ENCODE peak calls at places on chromosomes 1 and 21, in ten cellular contexts. One of them, this sample, is unnamed.

GRCh38 chr21:26966360-26966977 is 419 bp downstream of the ADAMTS5 start:
- DNase-seq in IMR-90: peak; percentile 37
- DNase-seq in testis: peak; percentile 46
- DNase-seq in Peyer's patch: no peak
- DNase-seq in right lobe of liver: no peak
- DNase-seq in GM12891: peak; percentile 1
- DNase-seq in endothelial cell of umbilical vein: no peak
- DNase-seq in heart left ventricle: peak; percentile 39
- DNase-seq in H1: no peak
- DNase-seq in A549: no peak
- DNase-seq in this sample: no peak

GRCh38 chr21:22904385-22904784 is 1906.2 kb downstream of the NCAM2 start:
- DNase-seq in Peyer's patch: no peak
- DNase-seq in heart left ventricle: no peak
- DNase-seq in endothelial cell of umbilical vein: no peak
- DNase-seq in right lobe of liver: no peak
- DNase-seq in testis: no peak
- DNase-seq in A549: no peak
- DNase-seq in GM12891: no peak
- DNase-seq in IMR-90: no peak
- DNase-seq in H1: no peak
- DNase-seq in this sample: no peak

GRCh38 chr1:10671551-10672375 is 124.7 kb downstream of the CASZ1 start:
- DNase-seq in testis: no peak
- DNase-seq in IMR-90: no peak
- DNase-seq in A549: no peak
- DNase-seq in GM12891: no peak
- DNase-seq in heart left ventricle: no peak
- DNase-seq in H1: no peak
- DNase-seq in right lobe of liver: no peak
- DNase-seq in endothelial cell of umbilical vein: no peak
- DNase-seq in Peyer's patch: no peak
- DNase-seq in this sample: no peak

GRCh38 chr1:93519196-93519825 is 71.4 kb downstream of the FNBP1L start:
- DNase-seq in IMR-90: peak; percentile 64
- DNase-seq in Peyer's patch: no peak
- DNase-seq in A549: no peak
- DNase-seq in H1: no peak
- DNase-seq in testis: no peak
- DNase-seq in right lobe of liver: no peak
- DNase-seq in heart left ventricle: no peak
- DNase-seq in endothelial cell of umbilical vein: no peak
- DNase-seq in GM12891: no peak
- DNase-seq in this sample: no peak

GRCh38 chr1:203176744-203177460 is 1.3 kb upstream of the MYBPH start:
- DNase-seq in IMR-90: no peak
- DNase-seq in heart left ventricle: no peak
- DNase-seq in Peyer's patch: peak; percentile 9
- DNase-seq in A549: no peak
- DNase-seq in endothelial cell of umbilical vein: no peak
- DNase-seq in right lobe of liver: no peak
- DNase-seq in H1: no peak
- DNase-seq in GM12891: no peak
- DNase-seq in testis: no peak
- DNase-seq in this sample: no peak

GRCh38 chr1:1185101-1185765 is 11.6 kb downstream of the TTLL10 start:
- DNase-seq in testis: no peak
- DNase-seq in GM12891: no peak
- DNase-seq in Peyer's patch: no peak
- DNase-seq in A549: no peak
- DNase-seq in IMR-90: no peak
- DNase-seq in H1: no peak
- DNase-seq in right lobe of liver: no peak
- DNase-seq in endothelial cell of umbilical vein: no peak
- DNase-seq in heart left ventricle: peak; percentile 22
- DNase-seq in this sample: no peak

GRCh38 chr1:151829352-151830046 is 2.1 kb downstream of the RORC start:
- DNase-seq in A549: no peak
- DNase-seq in GM12891: no peak
- DNase-seq in Peyer's patch: no peak
- DNase-seq in right lobe of liver: no peak
- DNase-seq in endothelial cell of umbilical vein: no peak
- DNase-seq in heart left ventricle: no peak
- DNase-seq in H1: no peak
- DNase-seq in IMR-90: no peak
- DNase-seq in testis: no peak
- DNase-seq in this sample: no peak

GRCh38 chr1:6134206-6134605 is 45.9 kb downstream of the CHD5 start:
- DNase-seq in endothelial cell of umbilical vein: no peak
- DNase-seq in H1: no peak
- DNase-seq in GM12891: no peak
- DNase-seq in A549: no peak
- DNase-seq in testis: no peak
- DNase-seq in Peyer's patch: peak; percentile 12
- DNase-seq in heart left ventricle: no peak
- DNase-seq in IMR-90: no peak
- DNase-seq in right lobe of liver: no peak
- DNase-seq in this sample: no peak

GRCh38 chr1:60265560-60266535 is 192.3 kb upstream of the C1orf87 start:
- DNase-seq in Peyer's patch: no peak
- DNase-seq in endothelial cell of umbilical vein: no peak
- DNase-seq in A549: no peak
- DNase-seq in heart left ventricle: no peak
- DNase-seq in GM12891: no peak
- DNase-seq in IMR-90: peak; percentile 0
- DNase-seq in right lobe of liver: no peak
- DNase-seq in H1: no peak
- DNase-seq in testis: no peak
- DNase-seq in this sample: no peak

GRCh38 chr1:171664976-171665375 is 12.5 kb upstream of the MYOC start:
- DNase-seq in endothelial cell of umbilical vein: no peak
- DNase-seq in right lobe of liver: no peak
- DNase-seq in testis: no peak
- DNase-seq in GM12891: no peak
- DNase-seq in heart left ventricle: no peak
- DNase-seq in A549: no peak
- DNase-seq in IMR-90: no peak
- DNase-seq in Peyer's patch: no peak
- DNase-seq in H1: no peak
- DNase-seq in this sample: no peak

GRCh38 chr1:7382971-7383370 is 388.1 kb upstream of the VAMP3 start:
- DNase-seq in right lobe of liver: no peak
- DNase-seq in heart left ventricle: no peak
- DNase-seq in A549: no peak
- DNase-seq in GM12891: no peak
- DNase-seq in H1: no peak
- DNase-seq in IMR-90: no peak
- DNase-seq in testis: peak; percentile 2
- DNase-seq in endothelial cell of umbilical vein: no peak
- DNase-seq in Peyer's patch: no peak
- DNase-seq in this sample: no peak

GRCh38 chr1:7384121-7384520 is 387.0 kb upstream of the VAMP3 start:
- DNase-seq in testis: peak; percentile 5
- DNase-seq in heart left ventricle: no peak
- DNase-seq in endothelial cell of umbilical vein: no peak
- DNase-seq in GM12891: no peak
- DNase-seq in H1: no peak
- DNase-seq in right lobe of liver: no peak
- DNase-seq in Peyer's patch: no peak
- DNase-seq in A549: no peak
- DNase-seq in IMR-90: no peak
- DNase-seq in this sample: no peak

GRCh38 chr1:7385471-7386225 is 385.4 kb upstream of the VAMP3 start:
- DNase-seq in A549: no peak
- DNase-seq in GM12891: no peak
- DNase-seq in IMR-90: no peak
- DNase-seq in testis: peak; percentile 7
- DNase-seq in right lobe of liver: peak; percentile 18
- DNase-seq in endothelial cell of umbilical vein: no peak
- DNase-seq in H1: no peak
- DNase-seq in Peyer's patch: no peak
- DNase-seq in heart left ventricle: no peak
- DNase-seq in this sample: no peak

GRCh38 chr1:7383671-7384070 is 387.4 kb upstream of the VAMP3 start:
- DNase-seq in H1: no peak
- DNase-seq in GM12891: no peak
- DNase-seq in testis: peak; percentile 7
- DNase-seq in endothelial cell of umbilical vein: no peak
- DNase-seq in A549: no peak
- DNase-seq in right lobe of liver: no peak
- DNase-seq in IMR-90: no peak
- DNase-seq in heart left ventricle: no peak
- DNase-seq in Peyer's patch: no peak
- DNase-seq in this sample: no peak

DNA sequence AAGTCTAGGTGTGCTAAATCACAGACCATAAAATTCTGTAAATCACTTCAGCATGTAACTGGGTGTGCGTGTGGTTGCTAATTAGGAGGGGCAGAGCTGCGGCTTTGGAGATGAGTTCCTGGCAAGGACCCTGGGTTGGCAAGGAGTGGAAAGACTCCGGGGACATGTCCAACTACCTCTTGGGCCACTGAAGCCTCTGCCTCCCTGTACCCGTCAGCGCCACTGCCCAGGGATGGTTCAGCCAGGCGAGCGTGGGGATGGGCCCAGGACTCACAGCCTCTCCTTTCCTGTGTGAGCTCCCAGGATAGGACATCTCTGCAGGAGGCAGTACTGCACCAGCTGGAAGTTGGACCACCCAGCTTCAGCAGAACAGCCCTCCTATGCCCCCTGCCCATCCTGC is 386.4 kb upstream of the VAMP3 start:
- DNase-seq in endothelial cell of umbilical vein: no peak
- DNase-seq in heart left ventricle: no peak
- DNase-seq in IMR-90: no peak
- DNase-seq in testis: no peak
- DNase-seq in GM12891: no peak
- DNase-seq in right lobe of liver: peak; percentile 12
- DNase-seq in A549: no peak
- DNase-seq in H1: no peak
- DNase-seq in Peyer's patch: no peak
- DNase-seq in this sample: no peak
- TF ChIP-seq POLR2A in endothelial cell of umbilical vein: no peak
- TF ChIP-seq POLR2A in heart left ventricle: no peak
- TF ChIP-seq POLR2A in IMR-90: no peak
- TF ChIP-seq POLR2A in testis: no peak
- TF ChIP-seq POLR2A in GM12891: no peak
- TF ChIP-seq POLR2A in right lobe of liver: no peak
- TF ChIP-seq POLR2A in A549: no peak
- TF ChIP-seq POLR2A in H1: no peak
- TF ChIP-seq POLR2A in Peyer's patch: no peak
- TF ChIP-seq POLR2A in this sample: no peak

DNA sequence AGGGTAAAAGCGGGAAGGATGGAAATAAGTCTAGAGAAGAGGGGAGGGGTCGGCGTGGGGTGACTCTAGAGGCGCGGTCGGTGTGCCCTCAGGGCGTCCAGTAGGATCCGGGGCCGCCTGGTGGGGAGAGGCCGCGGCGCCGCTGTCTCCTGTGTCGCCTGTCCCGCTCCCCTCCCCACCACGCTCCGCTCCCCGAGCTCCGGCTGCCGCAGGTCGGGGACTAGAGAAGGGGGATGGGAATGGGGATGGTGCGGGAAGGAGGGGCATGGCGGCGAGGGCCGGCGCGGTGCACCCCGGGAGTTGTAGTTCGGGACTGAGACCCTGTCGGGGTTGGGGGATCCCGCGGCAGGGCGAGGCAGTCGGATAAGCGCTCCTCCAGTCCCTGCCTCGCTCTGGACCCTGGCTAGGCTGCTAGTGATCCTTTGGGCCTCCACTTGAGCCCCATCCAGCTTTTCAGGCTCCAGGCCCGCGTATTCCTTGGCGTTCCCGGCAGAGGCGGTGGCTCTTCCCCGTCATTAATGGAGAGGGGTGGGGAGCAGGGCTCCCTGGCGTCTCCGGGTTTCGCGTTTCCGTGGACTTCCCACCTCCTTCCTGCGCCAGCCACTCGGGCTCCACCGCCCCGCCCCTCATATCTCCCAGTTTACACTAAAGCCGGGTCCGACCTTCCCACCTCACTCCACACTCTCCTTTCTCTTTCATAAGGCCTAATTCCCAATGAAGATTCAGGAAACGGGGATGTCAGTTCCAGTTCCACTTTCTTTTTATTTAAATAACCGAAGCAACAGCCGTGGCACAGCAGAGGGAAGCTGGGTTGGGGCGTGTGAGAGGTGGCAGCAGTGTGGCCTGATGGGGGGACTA is at the start of gene ENTREP3:
- DNase-seq in Peyer's patch: peak; percentile 91
- DNase-seq in right lobe of liver: peak; percentile 91
- DNase-seq in H1: peak; percentile 61
- DNase-seq in GM12891: peak; percentile 94
- DNase-seq in heart left ventricle: peak; percentile 92
- DNase-seq in A549: peak; percentile 91
- DNase-seq in IMR-90: peak; percentile 78
- DNase-seq in testis: peak; percentile 93
- DNase-seq in endothelial cell of umbilical vein: peak; percentile 90
- DNase-seq in this sample: peak; percentile 78
- TF ChIP-seq POLR2A in Peyer's patch: peak; percentile 57
- TF ChIP-seq POLR2A in right lobe of liver: no peak
- TF ChIP-seq POLR2A in H1: no peak
- TF ChIP-seq POLR2A in GM12891: peak; percentile 39
- TF ChIP-seq POLR2A in heart left ventricle: no peak
- TF ChIP-seq POLR2A in A549: peak; percentile 63
- TF ChIP-seq POLR2A in IMR-90: peak; percentile 33
- TF ChIP-seq POLR2A in testis: no peak
- TF ChIP-seq POLR2A in endothelial cell of umbilical vein: peak; percentile 86
- TF ChIP-seq POLR2A in this sample: peak; percentile 40

GRCh38 chr1:41483960-41484844 is at the start of gene EDN2:
- DNase-seq in IMR-90: no peak
- DNase-seq in H1: no peak
- DNase-seq in GM12891: no peak
- DNase-seq in Peyer's patch: peak; percentile 92
- DNase-seq in endothelial cell of umbilical vein: no peak
- DNase-seq in A549: peak; percentile 52
- DNase-seq in heart left ventricle: peak; percentile 83
- DNase-seq in testis: peak; percentile 29
- DNase-seq in right lobe of liver: peak; percentile 92
- DNase-seq in this sample: no peak
- TF ChIP-seq POLR2A in IMR-90: no peak
- TF ChIP-seq POLR2A in H1: no peak
- TF ChIP-seq POLR2A in GM12891: no peak
- TF ChIP-seq POLR2A in Peyer's patch: peak; percentile 99
- TF ChIP-seq POLR2A in endothelial cell of umbilical vein: no peak
- TF ChIP-seq POLR2A in A549: peak; percentile 38
- TF ChIP-seq POLR2A in heart left ventricle: no peak
- TF ChIP-seq POLR2A in testis: no peak
- TF ChIP-seq POLR2A in right lobe of liver: peak; percentile 80
- TF ChIP-seq POLR2A in this sample: no peak

DNA sequence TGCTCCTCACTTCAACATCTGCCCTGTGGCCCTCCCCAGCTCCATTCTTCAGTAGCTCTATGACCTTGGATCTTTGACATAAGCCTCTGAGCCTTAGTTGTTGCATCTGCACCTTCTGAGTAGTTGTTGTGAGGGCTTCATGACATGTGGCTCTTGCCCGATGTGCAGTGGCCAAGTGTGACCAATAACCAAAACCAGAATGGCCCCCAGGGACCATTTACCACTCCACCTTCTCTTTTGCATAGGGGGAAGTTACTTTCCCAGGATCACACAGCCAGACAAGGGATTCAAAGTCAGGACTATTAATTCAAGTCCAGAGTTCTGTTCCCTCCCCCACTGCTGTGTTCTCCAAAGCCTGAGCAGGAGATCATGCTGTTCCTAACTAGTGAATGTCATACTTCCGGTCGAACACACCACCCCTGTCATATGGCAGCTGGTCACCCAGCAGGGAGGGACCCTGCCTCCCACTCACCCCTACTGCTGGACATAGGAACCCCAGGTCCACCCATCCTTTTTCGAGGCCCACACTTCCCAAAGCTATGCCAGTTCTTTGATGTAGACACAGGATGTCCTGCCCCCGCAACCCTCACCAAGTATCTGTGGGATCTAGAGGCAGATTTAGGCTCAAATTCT is 4.0 kb downstream of the FGR start:
- DNase-seq in GM12891: no peak
- DNase-seq in right lobe of liver: no peak
- DNase-seq in heart left ventricle: peak; percentile 57
- DNase-seq in Peyer's patch: no peak
- DNase-seq in testis: peak; percentile 55
- DNase-seq in A549: no peak
- DNase-seq in IMR-90: no peak
- DNase-seq in endothelial cell of umbilical vein: no peak
- DNase-seq in H1: no peak
- DNase-seq in this sample: no peak
- TF ChIP-seq POLR2A in GM12891: no peak
- TF ChIP-seq POLR2A in right lobe of liver: no peak
- TF ChIP-seq POLR2A in heart left ventricle: no peak
- TF ChIP-seq POLR2A in Peyer's patch: no peak
- TF ChIP-seq POLR2A in testis: no peak
- TF ChIP-seq POLR2A in A549: no peak
- TF ChIP-seq POLR2A in IMR-90: no peak
- TF ChIP-seq POLR2A in endothelial cell of umbilical vein: no peak
- TF ChIP-seq POLR2A in H1: no peak
- TF ChIP-seq POLR2A in this sample: no peak